ENCODE peak calls at places on chromosomes 3 and 15, in ten cellular contexts. F is effector memory CD8-positive, alpha-beta T cell; Q is stimulated activated CD4-positive, alpha-beta T cell treated with anti-CD3 and anti-CD28 coated beads, Interleukin-4, amount 100 ng/mL, for 48 hours; J is mucosa of gallbladder; R is T-helper 9 cell; K is NCI-H1092 treated with DMSO at 0.1 percent for 48 hours; Z is H9; B is cardiac fibroblast; M is M059J; I is Calu3. G is an unnamed sample.

GRCh38 chr15:67089218-67090193 is 24.1 kb downstream of the SMAD3 start:
- DNase-seq in F (no peak), R (no peak), Q (no peak), M (peak), J (no peak), K (no peak), I (peak), B (peak), Z (no peak), G (no peak)

GRCh38 chr3:188421836-188422540 is 268.0 kb downstream of the LPP start:
- DNase-seq in M (no peak), B (no peak), K (no peak), Q (no peak), J (no peak), I (no peak), F (no peak), Z (no peak), R (no peak), G (peak)

GRCh38 chr15:48176097-48176496 is 2.0 kb downstream of the MYEF2 start:
- DNase-seq in M (peak), J (no peak), F (no peak), Q (no peak), Z (no peak), B (no peak), I (no peak), K (no peak), R (no peak), G (no peak)

GRCh38 chr15:38202356-38202755 is 50.3 kb upstream of the SPRED1 start:
- DNase-seq in I (no peak), M (no peak), R (no peak), B (no peak), Q (no peak), F (no peak), J (no peak), K (no peak), Z (no peak), G (no peak)

GRCh38 chr3:66592927-66593625 is 92.3 kb upstream of the LRIG1 start:
- DNase-seq in I (no peak), Q (no peak), J (no peak), M (no peak), Z (no peak), K (no peak), F (no peak), B (no peak), R (no peak), G (no peak)

GRCh38 chr3:195178124-195178910 is 92.6 kb downstream of the XXYLT1 start:
- DNase-seq in R (no peak), J (no peak), Q (no peak), M (no peak), B (no peak), Z (no peak), K (peak), I (no peak), F (no peak), G (no peak)

GRCh38 chr15:98765610-98766009 is 117.3 kb downstream of the IGF1R start:
- DNase-seq in K (no peak), R (no peak), Z (no peak), Q (no peak), F (no peak), J (no peak), B (no peak), I (no peak), M (no peak), G (no peak)

GRCh38 chr3:17233398-17233800 is 348.6 kb downstream of the PLCL2 start:
- DNase-seq in I (peak), Q (peak), Z (no peak), M (peak), K (peak), J (peak), R (peak), B (peak), F (peak), G (no peak)

GRCh38 chr3:11588755-11589154 is 55.0 kb downstream of the VGLL4 start:
- DNase-seq in M (no peak), R (no peak), Q (no peak), I (no peak), B (no peak), J (no peak), Z (no peak), K (no peak), F (no peak), G (no peak)